ENCODE peak calls at places on chromosomes 6 and 20, in ten cellular contexts. One of them, this sample, is unnamed. For H3K9me3, the result is how much of the 10 kb centered on the place peaks cover.

GRCh38 chr6:75402296-75402695 is 91.3 kb downstream of the FILIP1 start:
- DNase-seq in CD4-positive, alpha-beta T cell: no peak
- DNase-seq in keratinocyte: no peak
- DNase-seq in hepatocyte: no peak
- DNase-seq in SJSA1: peak
- DNase-seq in iPS DF 6.9: no peak
- DNase-seq in ovary: no peak
- DNase-seq in Peyer's patch: no peak
- DNase-seq in PC-9: no peak
- DNase-seq in neuronal stem cell: no peak
- DNase-seq in this sample: no peak

GRCh38 chr6:43505718-43506117 is 4.4 kb downstream of the LRRC73 start:
- DNase-seq in CD4-positive, alpha-beta T cell: no peak
- DNase-seq in keratinocyte: no peak
- DNase-seq in hepatocyte: no peak
- DNase-seq in SJSA1: no peak
- DNase-seq in iPS DF 6.9: no peak
- DNase-seq in ovary: no peak
- DNase-seq in Peyer's patch: no peak
- DNase-seq in PC-9: no peak
- DNase-seq in neuronal stem cell: no peak
- DNase-seq in this sample: peak

GRCh38 chr6:73513496-73513854 is 7.4 kb downstream of the EEF1A1 start:
- DNase-seq in CD4-positive, alpha-beta T cell: no peak
- DNase-seq in keratinocyte: no peak
- DNase-seq in hepatocyte: no peak
- DNase-seq in SJSA1: peak
- DNase-seq in iPS DF 6.9: no peak
- DNase-seq in ovary: no peak
- DNase-seq in Peyer's patch: no peak
- DNase-seq in PC-9: peak
- DNase-seq in neuronal stem cell: no peak
- DNase-seq in this sample: no peak

GRCh38 chr6:170285482-170285881 is 5.4 kb downstream of the DLL1 start:
- DNase-seq in CD4-positive, alpha-beta T cell: no peak
- DNase-seq in keratinocyte: no peak
- DNase-seq in hepatocyte: no peak
- DNase-seq in SJSA1: no peak
- DNase-seq in iPS DF 6.9: no peak
- DNase-seq in ovary: no peak
- DNase-seq in Peyer's patch: peak
- DNase-seq in PC-9: no peak
- DNase-seq in neuronal stem cell: no peak
- DNase-seq in this sample: peak

GRCh38 chr20:44646641-44647274 is 4.7 kb downstream of the ADA start:
- DNase-seq in CD4-positive, alpha-beta T cell: no peak
- DNase-seq in keratinocyte: no peak
- DNase-seq in hepatocyte: no peak
- DNase-seq in SJSA1: peak
- DNase-seq in iPS DF 6.9: no peak
- DNase-seq in ovary: no peak
- DNase-seq in Peyer's patch: peak
- DNase-seq in PC-9: no peak
- DNase-seq in neuronal stem cell: no peak
- DNase-seq in this sample: no peak

GRCh38 chr20:24970030-24970553 is 21.0 kb downstream of the CST7 start:
- DNase-seq in CD4-positive, alpha-beta T cell: no peak
- DNase-seq in keratinocyte: no peak
- DNase-seq in hepatocyte: no peak
- DNase-seq in SJSA1: no peak
- DNase-seq in iPS DF 6.9: no peak
- DNase-seq in ovary: no peak
- DNase-seq in Peyer's patch: no peak
- DNase-seq in PC-9: no peak
- DNase-seq in neuronal stem cell: no peak
- DNase-seq in this sample: no peak

GRCh38 chr6:33425668-33426577 is 6.1 kb downstream of the SYNGAP1 start:
- DNase-seq in CD4-positive, alpha-beta T cell: peak
- DNase-seq in keratinocyte: no peak
- DNase-seq in hepatocyte: peak
- DNase-seq in SJSA1: peak
- DNase-seq in iPS DF 6.9: no peak
- DNase-seq in ovary: peak
- DNase-seq in Peyer's patch: peak
- DNase-seq in PC-9: peak
- DNase-seq in neuronal stem cell: peak
- DNase-seq in this sample: peak

GRCh38 chr6:107121266-107121665 is 6.0 kb upstream of the BEND3 start:
- DNase-seq in CD4-positive, alpha-beta T cell: no peak
- DNase-seq in keratinocyte: no peak
- DNase-seq in hepatocyte: no peak
- DNase-seq in SJSA1: no peak
- DNase-seq in iPS DF 6.9: no peak
- DNase-seq in ovary: no peak
- DNase-seq in Peyer's patch: no peak
- DNase-seq in PC-9: no peak
- DNase-seq in neuronal stem cell: no peak
- DNase-seq in this sample: no peak

GRCh38 chr20:15512916-15513315 is 1060.3 kb downstream of the KIF16B start:
- DNase-seq in CD4-positive, alpha-beta T cell: no peak
- DNase-seq in keratinocyte: no peak
- DNase-seq in hepatocyte: no peak
- DNase-seq in SJSA1: no peak
- DNase-seq in iPS DF 6.9: no peak
- DNase-seq in ovary: no peak
- DNase-seq in Peyer's patch: no peak
- DNase-seq in PC-9: no peak
- DNase-seq in neuronal stem cell: no peak
- DNase-seq in this sample: no peak

GRCh38 chr20:15515706-15516105 is 1057.5 kb downstream of the KIF16B start:
- DNase-seq in CD4-positive, alpha-beta T cell: no peak
- DNase-seq in keratinocyte: no peak
- DNase-seq in hepatocyte: no peak
- DNase-seq in SJSA1: no peak
- DNase-seq in iPS DF 6.9: no peak
- DNase-seq in ovary: no peak
- DNase-seq in Peyer's patch: no peak
- DNase-seq in PC-9: no peak
- DNase-seq in neuronal stem cell: no peak
- DNase-seq in this sample: no peak

GRCh38 chr20:15507151-15507550 is 1066.1 kb downstream of the KIF16B start:
- DNase-seq in CD4-positive, alpha-beta T cell: no peak
- DNase-seq in keratinocyte: no peak
- DNase-seq in hepatocyte: no peak
- DNase-seq in SJSA1: no peak
- DNase-seq in iPS DF 6.9: no peak
- DNase-seq in ovary: no peak
- DNase-seq in Peyer's patch: no peak
- DNase-seq in PC-9: no peak
- DNase-seq in neuronal stem cell: no peak
- DNase-seq in this sample: no peak

DNA sequence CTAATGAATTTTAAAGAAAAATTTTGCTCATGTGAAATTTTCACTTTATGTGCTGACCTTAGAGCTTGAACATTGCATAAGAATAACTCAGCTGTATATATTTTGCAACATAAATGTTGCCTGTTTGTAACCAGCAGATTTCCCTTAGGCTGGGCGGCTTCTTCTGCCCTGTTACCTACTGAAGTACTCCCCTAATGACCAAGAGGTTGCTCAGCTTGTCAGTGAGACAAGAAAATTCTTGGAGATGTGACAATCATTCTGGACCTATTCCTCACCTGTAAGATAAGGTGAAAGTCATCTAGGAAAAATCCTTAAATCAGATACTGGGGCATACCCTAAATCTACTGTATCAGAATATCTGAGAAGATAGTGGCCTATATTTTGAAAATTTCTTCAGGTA is 1061.7 kb downstream of the KIF16B start:
- DNase-seq in CD4-positive, alpha-beta T cell: no peak
- DNase-seq in keratinocyte: no peak
- DNase-seq in hepatocyte: no peak
- DNase-seq in SJSA1: no peak
- DNase-seq in iPS DF 6.9: no peak
- DNase-seq in ovary: no peak
- DNase-seq in Peyer's patch: no peak
- DNase-seq in PC-9: no peak
- DNase-seq in neuronal stem cell: no peak
- DNase-seq in this sample: no peak
- H3K9me3 ChIP-seq in CD4-positive, alpha-beta T cell: under half
- H3K9me3 ChIP-seq in keratinocyte: under half
- H3K9me3 ChIP-seq in hepatocyte: under half
- H3K9me3 ChIP-seq in SJSA1: under half
- H3K9me3 ChIP-seq in iPS DF 6.9: under half
- H3K9me3 ChIP-seq in ovary: under half
- H3K9me3 ChIP-seq in Peyer's patch: under half
- H3K9me3 ChIP-seq in PC-9: under half
- H3K9me3 ChIP-seq in neuronal stem cell: under half
- H3K9me3 ChIP-seq in this sample: under half

DNA sequence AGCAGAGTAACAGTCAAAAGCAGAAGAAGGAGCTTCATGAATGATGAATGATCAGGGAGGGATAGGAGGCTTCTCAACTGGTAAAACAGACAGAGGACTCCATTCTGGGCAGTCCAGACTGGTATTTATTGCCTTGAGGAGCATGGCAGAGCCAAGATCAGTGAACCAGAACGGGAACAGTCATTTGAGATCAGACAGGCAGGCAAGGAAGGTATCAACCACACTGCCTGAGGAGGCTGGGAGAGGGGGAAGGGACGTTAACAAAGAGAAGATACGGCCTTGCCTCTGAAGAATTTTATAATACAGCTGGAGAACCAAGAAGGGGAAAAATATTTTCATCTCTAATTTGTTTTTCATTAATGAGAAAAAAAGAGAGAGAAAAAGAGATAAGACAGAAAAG is at the start of gene DEFB121:
- DNase-seq in CD4-positive, alpha-beta T cell: no peak
- DNase-seq in keratinocyte: no peak
- DNase-seq in hepatocyte: no peak
- DNase-seq in SJSA1: no peak
- DNase-seq in iPS DF 6.9: no peak
- DNase-seq in ovary: no peak
- DNase-seq in Peyer's patch: no peak
- DNase-seq in PC-9: no peak
- DNase-seq in neuronal stem cell: no peak
- DNase-seq in this sample: no peak
- H3K9me3 ChIP-seq in CD4-positive, alpha-beta T cell: under half
- H3K9me3 ChIP-seq in keratinocyte: under half
- H3K9me3 ChIP-seq in hepatocyte: under half
- H3K9me3 ChIP-seq in SJSA1: under half
- H3K9me3 ChIP-seq in iPS DF 6.9: under half
- H3K9me3 ChIP-seq in ovary: under half
- H3K9me3 ChIP-seq in Peyer's patch: under half
- H3K9me3 ChIP-seq in PC-9: under half
- H3K9me3 ChIP-seq in neuronal stem cell: under half
- H3K9me3 ChIP-seq in this sample: under half

GRCh38 chr6:168605964-168606363 is 165.0 kb downstream of the SMOC2 start:
- DNase-seq in CD4-positive, alpha-beta T cell: no peak
- DNase-seq in keratinocyte: no peak
- DNase-seq in hepatocyte: peak
- DNase-seq in SJSA1: no peak
- DNase-seq in iPS DF 6.9: no peak
- DNase-seq in ovary: no peak
- DNase-seq in Peyer's patch: no peak
- DNase-seq in PC-9: no peak
- DNase-seq in neuronal stem cell: no peak
- DNase-seq in this sample: no peak

GRCh38 chr6:168599769-168600330 is 158.9 kb downstream of the SMOC2 start:
- DNase-seq in CD4-positive, alpha-beta T cell: no peak
- DNase-seq in keratinocyte: no peak
- DNase-seq in hepatocyte: no peak
- DNase-seq in SJSA1: no peak
- DNase-seq in iPS DF 6.9: no peak
- DNase-seq in ovary: no peak
- DNase-seq in Peyer's patch: no peak
- DNase-seq in PC-9: no peak
- DNase-seq in neuronal stem cell: no peak
- DNase-seq in this sample: no peak

GRCh38 chr6:168601101-168601500 is 160.1 kb downstream of the SMOC2 start:
- DNase-seq in CD4-positive, alpha-beta T cell: no peak
- DNase-seq in keratinocyte: no peak
- DNase-seq in hepatocyte: no peak
- DNase-seq in SJSA1: no peak
- DNase-seq in iPS DF 6.9: no peak
- DNase-seq in ovary: no peak
- DNase-seq in Peyer's patch: no peak
- DNase-seq in PC-9: no peak
- DNase-seq in neuronal stem cell: no peak
- DNase-seq in this sample: no peak

GRCh38 chr6:168600381-168600780 is 159.4 kb downstream of the SMOC2 start:
- DNase-seq in CD4-positive, alpha-beta T cell: no peak
- DNase-seq in keratinocyte: no peak
- DNase-seq in hepatocyte: no peak
- DNase-seq in SJSA1: no peak
- DNase-seq in iPS DF 6.9: no peak
- DNase-seq in ovary: no peak
- DNase-seq in Peyer's patch: no peak
- DNase-seq in PC-9: no peak
- DNase-seq in neuronal stem cell: no peak
- DNase-seq in this sample: no peak

GRCh38 chr6:168603234-168603633 is 162.2 kb downstream of the SMOC2 start:
- DNase-seq in CD4-positive, alpha-beta T cell: no peak
- DNase-seq in keratinocyte: no peak
- DNase-seq in hepatocyte: no peak
- DNase-seq in SJSA1: no peak
- DNase-seq in iPS DF 6.9: no peak
- DNase-seq in ovary: no peak
- DNase-seq in Peyer's patch: no peak
- DNase-seq in PC-9: no peak
- DNase-seq in neuronal stem cell: no peak
- DNase-seq in this sample: no peak
- H3K9me3 ChIP-seq in CD4-positive, alpha-beta T cell: under half
- H3K9me3 ChIP-seq in keratinocyte: under half
- H3K9me3 ChIP-seq in hepatocyte: under half
- H3K9me3 ChIP-seq in SJSA1: under half
- H3K9me3 ChIP-seq in iPS DF 6.9: under half
- H3K9me3 ChIP-seq in ovary: under half
- H3K9me3 ChIP-seq in Peyer's patch: under half
- H3K9me3 ChIP-seq in PC-9: under half
- H3K9me3 ChIP-seq in neuronal stem cell: under half
- H3K9me3 ChIP-seq in this sample: under half

DNA sequence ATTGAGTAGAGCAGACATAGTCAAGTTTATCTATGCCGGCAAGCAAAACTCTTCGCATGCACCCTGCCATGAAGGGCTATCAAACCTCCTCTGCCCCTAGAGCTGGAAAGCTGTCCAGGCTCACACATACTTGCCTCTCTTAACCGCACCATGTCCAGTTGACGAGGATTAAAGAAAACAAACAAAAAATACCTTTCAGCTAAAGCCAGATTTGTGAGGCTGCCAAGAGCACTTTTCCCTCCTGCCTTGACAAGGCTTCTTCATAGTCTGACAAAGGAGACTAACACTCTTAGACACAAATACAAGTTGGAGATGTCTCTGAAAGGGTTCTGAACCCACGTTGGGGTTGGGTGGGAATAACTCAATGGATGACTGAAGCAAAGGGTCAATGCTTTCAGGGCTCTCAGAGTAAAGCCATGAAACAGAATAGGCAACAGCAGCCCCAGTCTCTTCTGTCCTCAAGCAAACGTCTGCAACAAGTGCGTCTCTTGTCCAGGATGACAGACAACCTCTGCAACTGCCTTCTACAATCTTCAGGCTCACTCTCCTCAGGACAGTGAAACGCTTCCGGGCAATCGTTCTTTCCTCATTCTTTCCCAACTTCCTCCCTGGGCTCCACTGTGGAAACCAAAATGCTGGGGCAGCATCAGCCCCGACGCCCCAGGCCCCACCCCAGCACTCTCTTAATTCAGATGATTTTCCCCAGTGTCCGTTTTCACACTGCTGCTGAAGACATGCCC is 57.8 kb downstream of the AGPAT4 start:
- DNase-seq in CD4-positive, alpha-beta T cell: no peak
- DNase-seq in keratinocyte: no peak
- DNase-seq in hepatocyte: no peak
- DNase-seq in SJSA1: peak
- DNase-seq in iPS DF 6.9: no peak
- DNase-seq in ovary: no peak
- DNase-seq in Peyer's patch: no peak
- DNase-seq in PC-9: no peak
- DNase-seq in neuronal stem cell: no peak
- DNase-seq in this sample: no peak
- H3K9me3 ChIP-seq in CD4-positive, alpha-beta T cell: under half
- H3K9me3 ChIP-seq in keratinocyte: under half
- H3K9me3 ChIP-seq in hepatocyte: under half
- H3K9me3 ChIP-seq in SJSA1: under half
- H3K9me3 ChIP-seq in iPS DF 6.9: under half
- H3K9me3 ChIP-seq in ovary: under half
- H3K9me3 ChIP-seq in Peyer's patch: under half
- H3K9me3 ChIP-seq in PC-9: under half
- H3K9me3 ChIP-seq in neuronal stem cell: half or more
- H3K9me3 ChIP-seq in this sample: under half